ENCODE peak calls at places on chromosome 3, in four cellular contexts. One of them, this sample, is unnamed.

GRCh38 chr3:14142567-14143270 is 17.9 kb downstream of the TMEM43 start:
- DNase-seq in stimulated activated CD8-positive, alpha-beta memory T cell treated with anti-CD3 and anti-CD28 coated beads, Interleukin-7, amount 100 ng/mL, for 4 hours: peak
- DNase-seq in iPS-NIHi11: no peak
- DNase-seq in adrenal gland: no peak
- DNase-seq in this sample: no peak

GRCh38 chr3:194279701-194280360 is 71.3 kb downstream of the CPN2 start:
- DNase-seq in iPS-NIHi11: no peak
- DNase-seq in adrenal gland: no peak
- DNase-seq in stimulated activated CD8-positive, alpha-beta memory T cell treated with anti-CD3 and anti-CD28 coated beads, Interleukin-7, amount 100 ng/mL, for 4 hours: no peak
- DNase-seq in this sample: no peak

GRCh38 chr3:170714562-170715535 is 129.0 kb upstream of the SLC7A14 start:
- DNase-seq in adrenal gland: no peak
- DNase-seq in iPS-NIHi11: no peak
- DNase-seq in stimulated activated CD8-positive, alpha-beta memory T cell treated with anti-CD3 and anti-CD28 coated beads, Interleukin-7, amount 100 ng/mL, for 4 hours: no peak
- DNase-seq in this sample: no peak

GRCh38 chr3:148697311-148698189 is at the start of gene AGTR1:
- DNase-seq in iPS-NIHi11: peak
- DNase-seq in stimulated activated CD8-positive, alpha-beta memory T cell treated with anti-CD3 and anti-CD28 coated beads, Interleukin-7, amount 100 ng/mL, for 4 hours: no peak
- DNase-seq in adrenal gland: peak
- DNase-seq in this sample: no peak

GRCh38 chr3:134366928-134367352 is 7.3 kb downstream of the AMOTL2 start:
- DNase-seq in iPS-NIHi11: no peak
- DNase-seq in adrenal gland: no peak
- DNase-seq in stimulated activated CD8-positive, alpha-beta memory T cell treated with anti-CD3 and anti-CD28 coated beads, Interleukin-7, amount 100 ng/mL, for 4 hours: no peak
- DNase-seq in this sample: no peak

GRCh38 chr3:59935025-59935424 is 885.2 kb upstream of the CFAP20DC start:
- DNase-seq in iPS-NIHi11: no peak
- DNase-seq in stimulated activated CD8-positive, alpha-beta memory T cell treated with anti-CD3 and anti-CD28 coated beads, Interleukin-7, amount 100 ng/mL, for 4 hours: no peak
- DNase-seq in adrenal gland: no peak
- DNase-seq in this sample: no peak

GRCh38 chr3:196141052-196141865 is 59.4 kb upstream of the TFRC start:
- DNase-seq in iPS-NIHi11: no peak
- DNase-seq in adrenal gland: no peak
- DNase-seq in stimulated activated CD8-positive, alpha-beta memory T cell treated with anti-CD3 and anti-CD28 coated beads, Interleukin-7, amount 100 ng/mL, for 4 hours: no peak
- DNase-seq in this sample: peak

GRCh38 chr3:52162250-52162872 is 8.1 kb upstream of the POC1A start:
- DNase-seq in stimulated activated CD8-positive, alpha-beta memory T cell treated with anti-CD3 and anti-CD28 coated beads, Interleukin-7, amount 100 ng/mL, for 4 hours: no peak
- DNase-seq in adrenal gland: no peak
- DNase-seq in iPS-NIHi11: no peak
- DNase-seq in this sample: no peak

GRCh38 chr3:196080517-196080841 is 1.4 kb downstream of the TFRC start:
- DNase-seq in stimulated activated CD8-positive, alpha-beta memory T cell treated with anti-CD3 and anti-CD28 coated beads, Interleukin-7, amount 100 ng/mL, for 4 hours: no peak
- DNase-seq in iPS-NIHi11: no peak
- DNase-seq in adrenal gland: no peak
- DNase-seq in this sample: no peak

GRCh38 chr3:20057612-20058180 is 17.4 kb downstream of the KAT2B start:
- DNase-seq in stimulated activated CD8-positive, alpha-beta memory T cell treated with anti-CD3 and anti-CD28 coated beads, Interleukin-7, amount 100 ng/mL, for 4 hours: no peak
- DNase-seq in adrenal gland: no peak
- DNase-seq in iPS-NIHi11: no peak
- DNase-seq in this sample: no peak

GRCh38 chr3:197339841-197340520 is 41.6 kb upstream of the DLG1 start:
- DNase-seq in iPS-NIHi11: no peak
- DNase-seq in stimulated activated CD8-positive, alpha-beta memory T cell treated with anti-CD3 and anti-CD28 coated beads, Interleukin-7, amount 100 ng/mL, for 4 hours: no peak
- DNase-seq in adrenal gland: no peak
- DNase-seq in this sample: no peak

GRCh38 chr3:72947715-72948507 is 48.7 kb upstream of the PPP4R2 start:
- DNase-seq in iPS-NIHi11: no peak
- DNase-seq in stimulated activated CD8-positive, alpha-beta memory T cell treated with anti-CD3 and anti-CD28 coated beads, Interleukin-7, amount 100 ng/mL, for 4 hours: no peak
- DNase-seq in adrenal gland: no peak
- DNase-seq in this sample: no peak

GRCh38 chr3:133763797-133764734 is 17.9 kb downstream of the TF start:
- DNase-seq in iPS-NIHi11: no peak
- DNase-seq in stimulated activated CD8-positive, alpha-beta memory T cell treated with anti-CD3 and anti-CD28 coated beads, Interleukin-7, amount 100 ng/mL, for 4 hours: no peak
- DNase-seq in adrenal gland: no peak
- DNase-seq in this sample: no peak

GRCh38 chr3:184372911-184373310 is 5.1 kb downstream of the THPO start:
- DNase-seq in adrenal gland: no peak
- DNase-seq in stimulated activated CD8-positive, alpha-beta memory T cell treated with anti-CD3 and anti-CD28 coated beads, Interleukin-7, amount 100 ng/mL, for 4 hours: no peak
- DNase-seq in iPS-NIHi11: no peak
- DNase-seq in this sample: no peak

GRCh38 chr3:53218136-53218535 is 37.7 kb downstream of the TKT start:
- DNase-seq in iPS-NIHi11: no peak
- DNase-seq in adrenal gland: no peak
- DNase-seq in stimulated activated CD8-positive, alpha-beta memory T cell treated with anti-CD3 and anti-CD28 coated beads, Interleukin-7, amount 100 ng/mL, for 4 hours: no peak
- DNase-seq in this sample: peak

GRCh38 chr3:112302061-112302830 is 8.2 kb upstream of the SLC9C1 start:
- DNase-seq in iPS-NIHi11: no peak
- DNase-seq in stimulated activated CD8-positive, alpha-beta memory T cell treated with anti-CD3 and anti-CD28 coated beads, Interleukin-7, amount 100 ng/mL, for 4 hours: no peak
- DNase-seq in adrenal gland: no peak
- DNase-seq in this sample: no peak

GRCh38 chr3:79113821-79114220 is 654.0 kb downstream of the ROBO1 start:
- DNase-seq in adrenal gland: no peak
- DNase-seq in stimulated activated CD8-positive, alpha-beta memory T cell treated with anti-CD3 and anti-CD28 coated beads, Interleukin-7, amount 100 ng/mL, for 4 hours: no peak
- DNase-seq in iPS-NIHi11: no peak
- DNase-seq in this sample: no peak

This sample was measured in SIG-M5.